ENCODE peak calls at places on chromosomes 5 and 9, in eight cellular contexts. One of them, this sample, is unnamed.

GRCh38 chr9:16214677-16215076 is 655.8 kb downstream of the BNC2 start:
- DNase-seq in astrocyte of the cerebellum: no peak
- DNase-seq in GM12878: no peak
- DNase-seq in astrocyte of the spinal cord: no peak
- DNase-seq in activated B cell treated with CpG ODN at 0.5 μM for 24 hours: no peak
- DNase-seq in natural killer cell: no peak
- DNase-seq in H9: no peak
- DNase-seq in AG04450: no peak
- DNase-seq in this sample: no peak

GRCh38 chr5:39992617-39993203 is 567.9 kb upstream of the DAB2 start:
- DNase-seq in astrocyte of the cerebellum: no peak
- DNase-seq in GM12878: no peak
- DNase-seq in astrocyte of the spinal cord: no peak
- DNase-seq in activated B cell treated with CpG ODN at 0.5 μM for 24 hours: no peak
- DNase-seq in natural killer cell: no peak
- DNase-seq in H9: no peak
- DNase-seq in AG04450: no peak
- DNase-seq in this sample: no peak

GRCh38 chr9:115395511-115396021 is 277.6 kb upstream of the TNC start:
- DNase-seq in astrocyte of the cerebellum: no peak
- DNase-seq in GM12878: no peak
- DNase-seq in astrocyte of the spinal cord: no peak
- DNase-seq in activated B cell treated with CpG ODN at 0.5 μM for 24 hours: no peak
- DNase-seq in natural killer cell: no peak
- DNase-seq in H9: no peak
- DNase-seq in AG04450: peak; percentile 20
- DNase-seq in this sample: no peak

GRCh38 chr9:37455884-37456647 is 9.2 kb downstream of the ZBTB5 start:
- DNase-seq in astrocyte of the cerebellum: no peak
- DNase-seq in GM12878: no peak
- DNase-seq in astrocyte of the spinal cord: no peak
- DNase-seq in activated B cell treated with CpG ODN at 0.5 μM for 24 hours: no peak
- DNase-seq in natural killer cell: no peak
- DNase-seq in H9: no peak
- DNase-seq in AG04450: no peak
- DNase-seq in this sample: no peak

GRCh38 chr5:148913493-148913892 is 87.1 kb downstream of the ADRB2 start:
- DNase-seq in astrocyte of the cerebellum: no peak
- DNase-seq in GM12878: no peak
- DNase-seq in astrocyte of the spinal cord: no peak
- DNase-seq in activated B cell treated with CpG ODN at 0.5 μM for 24 hours: no peak
- DNase-seq in natural killer cell: no peak
- DNase-seq in H9: no peak
- DNase-seq in AG04450: no peak
- DNase-seq in this sample: no peak

GRCh38 chr9:23825143-23825531 is 903 bp downstream of the ELAVL2 start:
- DNase-seq in astrocyte of the cerebellum: no peak
- DNase-seq in GM12878: no peak
- DNase-seq in astrocyte of the spinal cord: no peak
- DNase-seq in activated B cell treated with CpG ODN at 0.5 μM for 24 hours: no peak
- DNase-seq in natural killer cell: no peak
- DNase-seq in H9: peak; percentile 40
- DNase-seq in AG04450: no peak
- DNase-seq in this sample: no peak

GRCh38 chr5:89597878-89598277 is 714.9 kb upstream of the MEF2C start:
- DNase-seq in astrocyte of the cerebellum: no peak
- DNase-seq in GM12878: no peak
- DNase-seq in astrocyte of the spinal cord: no peak
- DNase-seq in activated B cell treated with CpG ODN at 0.5 μM for 24 hours: no peak
- DNase-seq in natural killer cell: no peak
- DNase-seq in H9: no peak
- DNase-seq in AG04450: no peak
- DNase-seq in this sample: no peak

GRCh38 chr5:65338606-65339151 is 143.0 kb downstream of the ADAMTS6 start:
- DNase-seq in astrocyte of the cerebellum: no peak
- DNase-seq in GM12878: no peak
- DNase-seq in astrocyte of the spinal cord: peak; percentile 36
- DNase-seq in activated B cell treated with CpG ODN at 0.5 μM for 24 hours: no peak
- DNase-seq in natural killer cell: no peak
- DNase-seq in H9: peak; percentile 28
- DNase-seq in AG04450: no peak
- DNase-seq in this sample: no peak

GRCh38 chr9:5718296-5719032 is 89.6 kb downstream of the RIC1 start:
- DNase-seq in astrocyte of the cerebellum: no peak
- DNase-seq in GM12878: no peak
- DNase-seq in astrocyte of the spinal cord: peak; percentile 33
- DNase-seq in activated B cell treated with CpG ODN at 0.5 μM for 24 hours: no peak
- DNase-seq in natural killer cell: no peak
- DNase-seq in H9: no peak
- DNase-seq in AG04450: no peak
- DNase-seq in this sample: no peak

GRCh38 chr9:126491256-126491879 is 122.4 kb upstream of the LMX1B start:
- DNase-seq in astrocyte of the cerebellum: peak; percentile 65
- DNase-seq in GM12878: no peak
- DNase-seq in astrocyte of the spinal cord: peak; percentile 68
- DNase-seq in activated B cell treated with CpG ODN at 0.5 μM for 24 hours: no peak
- DNase-seq in natural killer cell: no peak
- DNase-seq in H9: no peak
- DNase-seq in AG04450: peak; percentile 33
- DNase-seq in this sample: no peak

GRCh38 chr9:108994695-108995094 is 18.6 kb downstream of the CTNNAL1 start:
- DNase-seq in astrocyte of the cerebellum: no peak
- DNase-seq in GM12878: no peak
- DNase-seq in astrocyte of the spinal cord: peak; percentile 33
- DNase-seq in activated B cell treated with CpG ODN at 0.5 μM for 24 hours: no peak
- DNase-seq in natural killer cell: no peak
- DNase-seq in H9: no peak
- DNase-seq in AG04450: no peak
- DNase-seq in this sample: peak; percentile 52

GRCh38 chr5:155079698-155080097 is 66.1 kb downstream of the KIF4B start:
- DNase-seq in astrocyte of the cerebellum: no peak
- DNase-seq in GM12878: no peak
- DNase-seq in astrocyte of the spinal cord: no peak
- DNase-seq in activated B cell treated with CpG ODN at 0.5 μM for 24 hours: no peak
- DNase-seq in natural killer cell: no peak
- DNase-seq in H9: no peak
- DNase-seq in AG04450: no peak
- DNase-seq in this sample: no peak

GRCh38 chr9:87269777-87270176 is 227.9 kb upstream of the DAPK1 start:
- DNase-seq in astrocyte of the cerebellum: no peak
- DNase-seq in GM12878: no peak
- DNase-seq in astrocyte of the spinal cord: no peak
- DNase-seq in activated B cell treated with CpG ODN at 0.5 μM for 24 hours: no peak
- DNase-seq in natural killer cell: no peak
- DNase-seq in H9: no peak
- DNase-seq in AG04450: no peak
- DNase-seq in this sample: no peak

GRCh38 chr5:40616791-40617190 is 62.9 kb upstream of the PTGER4 start:
- DNase-seq in astrocyte of the cerebellum: no peak
- DNase-seq in GM12878: no peak
- DNase-seq in astrocyte of the spinal cord: no peak
- DNase-seq in activated B cell treated with CpG ODN at 0.5 μM for 24 hours: no peak
- DNase-seq in natural killer cell: no peak
- DNase-seq in H9: no peak
- DNase-seq in AG04450: no peak
- DNase-seq in this sample: no peak

GRCh38 chr5:82758881-82759280 is 318.3 kb downstream of the TMEM167A start:
- DNase-seq in astrocyte of the cerebellum: no peak
- DNase-seq in GM12878: no peak
- DNase-seq in astrocyte of the spinal cord: no peak
- DNase-seq in activated B cell treated with CpG ODN at 0.5 μM for 24 hours: no peak
- DNase-seq in natural killer cell: no peak
- DNase-seq in H9: no peak
- DNase-seq in AG04450: no peak
- DNase-seq in this sample: no peak

GRCh38 chr5:94847019-94847418 is 228.6 kb downstream of the SLF1 start:
- DNase-seq in astrocyte of the cerebellum: no peak
- DNase-seq in GM12878: no peak
- DNase-seq in astrocyte of the spinal cord: no peak
- DNase-seq in activated B cell treated with CpG ODN at 0.5 μM for 24 hours: no peak
- DNase-seq in natural killer cell: no peak
- DNase-seq in H9: no peak
- DNase-seq in AG04450: no peak
- DNase-seq in this sample: no peak

GRCh38 chr9:81575976-81576375 is 113.4 kb downstream of the TLE1 start:
- DNase-seq in astrocyte of the cerebellum: no peak
- DNase-seq in GM12878: no peak
- DNase-seq in astrocyte of the spinal cord: peak; percentile 47
- DNase-seq in activated B cell treated with CpG ODN at 0.5 μM for 24 hours: no peak
- DNase-seq in natural killer cell: no peak
- DNase-seq in H9: no peak
- DNase-seq in AG04450: peak; percentile 20
- DNase-seq in this sample: no peak

GRCh38 chr5:69414885-69415583 is at the start of gene MARVELD2:
- DNase-seq in astrocyte of the cerebellum: peak; percentile 3
- DNase-seq in GM12878: no peak
- DNase-seq in astrocyte of the spinal cord: peak; percentile 47
- DNase-seq in activated B cell treated with CpG ODN at 0.5 μM for 24 hours: peak; percentile 33
- DNase-seq in natural killer cell: peak; percentile 15
- DNase-seq in H9: peak; percentile 94
- DNase-seq in AG04450: no peak
- DNase-seq in this sample: peak; percentile 47
- TF ChIP-seq CTCF in astrocyte of the cerebellum: peak; percentile 42
- TF ChIP-seq CTCF in GM12878: peak; percentile 41
- TF ChIP-seq CTCF in astrocyte of the spinal cord: peak; percentile 35
- TF ChIP-seq CTCF in activated B cell treated with CpG ODN at 0.5 μM for 24 hours: no peak
- TF ChIP-seq CTCF in natural killer cell: no peak
- TF ChIP-seq CTCF in H9: peak; percentile 54
- TF ChIP-seq CTCF in AG04450: peak; percentile 33
- TF ChIP-seq CTCF in this sample: no peak

GRCh38 chr9:99515087-99515486 is 293.0 kb downstream of the SEC61B start:
- DNase-seq in astrocyte of the cerebellum: no peak
- DNase-seq in GM12878: peak; percentile 35
- DNase-seq in astrocyte of the spinal cord: no peak
- DNase-seq in activated B cell treated with CpG ODN at 0.5 μM for 24 hours: no peak
- DNase-seq in natural killer cell: no peak
- DNase-seq in H9: no peak
- DNase-seq in AG04450: no peak
- DNase-seq in this sample: peak; percentile 75

GRCh38 chr9:99513441-99514112 is 291.5 kb downstream of the SEC61B start:
- DNase-seq in astrocyte of the cerebellum: no peak
- DNase-seq in GM12878: peak; percentile 59
- DNase-seq in astrocyte of the spinal cord: no peak
- DNase-seq in activated B cell treated with CpG ODN at 0.5 μM for 24 hours: peak; percentile 22
- DNase-seq in natural killer cell: no peak
- DNase-seq in H9: no peak
- DNase-seq in AG04450: no peak
- DNase-seq in this sample: no peak

GRCh38 chr9:99509291-99509826 is 287.3 kb downstream of the SEC61B start:
- DNase-seq in astrocyte of the cerebellum: no peak
- DNase-seq in GM12878: no peak
- DNase-seq in astrocyte of the spinal cord: no peak
- DNase-seq in activated B cell treated with CpG ODN at 0.5 μM for 24 hours: no peak
- DNase-seq in natural killer cell: no peak
- DNase-seq in H9: no peak
- DNase-seq in AG04450: no peak
- DNase-seq in this sample: no peak

GRCh38 chr9:99509900-99510299 is 287.8 kb downstream of the SEC61B start:
- DNase-seq in astrocyte of the cerebellum: no peak
- DNase-seq in GM12878: peak; percentile 12
- DNase-seq in astrocyte of the spinal cord: no peak
- DNase-seq in activated B cell treated with CpG ODN at 0.5 μM for 24 hours: no peak
- DNase-seq in natural killer cell: no peak
- DNase-seq in H9: no peak
- DNase-seq in AG04450: no peak
- DNase-seq in this sample: no peak

GRCh38 chr9:99511723-99512122 is 289.6 kb downstream of the SEC61B start:
- DNase-seq in astrocyte of the cerebellum: no peak
- DNase-seq in GM12878: no peak
- DNase-seq in astrocyte of the spinal cord: no peak
- DNase-seq in activated B cell treated with CpG ODN at 0.5 μM for 24 hours: no peak
- DNase-seq in natural killer cell: no peak
- DNase-seq in H9: no peak
- DNase-seq in AG04450: no peak
- DNase-seq in this sample: no peak
- TF ChIP-seq CTCF in astrocyte of the cerebellum: no peak
- TF ChIP-seq CTCF in GM12878: no peak
- TF ChIP-seq CTCF in astrocyte of the spinal cord: no peak
- TF ChIP-seq CTCF in activated B cell treated with CpG ODN at 0.5 μM for 24 hours: no peak
- TF ChIP-seq CTCF in natural killer cell: no peak
- TF ChIP-seq CTCF in H9: peak; percentile 61
- TF ChIP-seq CTCF in AG04450: peak; percentile 24
- TF ChIP-seq CTCF in this sample: no peak

DNA sequence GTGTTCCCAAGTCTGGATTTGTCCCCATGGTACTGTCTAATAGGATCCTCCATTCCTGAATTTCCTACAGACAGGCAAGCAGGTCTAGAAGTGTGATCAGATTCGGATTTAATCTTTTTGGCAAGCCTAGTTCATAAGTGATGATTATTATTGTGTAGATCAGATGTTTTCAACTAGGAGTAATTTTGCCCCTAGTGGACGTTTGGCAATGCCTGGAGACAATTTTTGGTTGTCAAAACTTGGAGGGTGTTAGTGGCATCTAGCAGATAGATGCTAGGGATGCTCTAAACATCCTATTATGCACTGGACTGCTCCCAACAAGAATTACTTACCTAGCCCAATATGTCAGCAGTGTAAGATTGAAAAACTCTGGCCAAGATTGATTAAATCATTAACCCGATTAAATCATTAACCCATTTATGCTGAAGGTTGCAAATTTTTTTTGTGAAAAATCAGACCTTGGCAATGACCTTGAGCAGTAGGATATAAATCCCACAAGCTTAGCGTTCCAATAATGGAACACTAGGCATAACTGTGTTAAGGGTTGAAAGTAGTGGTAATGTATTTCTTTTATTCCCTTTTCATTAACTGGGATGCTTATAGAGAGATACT is 28.2 kb downstream of the TCERG1 start:
- DNase-seq in astrocyte of the cerebellum: no peak
- DNase-seq in GM12878: no peak
- DNase-seq in astrocyte of the spinal cord: no peak
- DNase-seq in activated B cell treated with CpG ODN at 0.5 μM for 24 hours: no peak
- DNase-seq in natural killer cell: no peak
- DNase-seq in H9: no peak
- DNase-seq in AG04450: no peak
- DNase-seq in this sample: no peak
- TF ChIP-seq CTCF in astrocyte of the cerebellum: peak; percentile 36
- TF ChIP-seq CTCF in GM12878: no peak
- TF ChIP-seq CTCF in astrocyte of the spinal cord: peak; percentile 31
- TF ChIP-seq CTCF in activated B cell treated with CpG ODN at 0.5 μM for 24 hours: no peak
- TF ChIP-seq CTCF in natural killer cell: no peak
- TF ChIP-seq CTCF in H9: peak; percentile 47
- TF ChIP-seq CTCF in AG04450: peak; percentile 39
- TF ChIP-seq CTCF in this sample: no peak

DNA sequence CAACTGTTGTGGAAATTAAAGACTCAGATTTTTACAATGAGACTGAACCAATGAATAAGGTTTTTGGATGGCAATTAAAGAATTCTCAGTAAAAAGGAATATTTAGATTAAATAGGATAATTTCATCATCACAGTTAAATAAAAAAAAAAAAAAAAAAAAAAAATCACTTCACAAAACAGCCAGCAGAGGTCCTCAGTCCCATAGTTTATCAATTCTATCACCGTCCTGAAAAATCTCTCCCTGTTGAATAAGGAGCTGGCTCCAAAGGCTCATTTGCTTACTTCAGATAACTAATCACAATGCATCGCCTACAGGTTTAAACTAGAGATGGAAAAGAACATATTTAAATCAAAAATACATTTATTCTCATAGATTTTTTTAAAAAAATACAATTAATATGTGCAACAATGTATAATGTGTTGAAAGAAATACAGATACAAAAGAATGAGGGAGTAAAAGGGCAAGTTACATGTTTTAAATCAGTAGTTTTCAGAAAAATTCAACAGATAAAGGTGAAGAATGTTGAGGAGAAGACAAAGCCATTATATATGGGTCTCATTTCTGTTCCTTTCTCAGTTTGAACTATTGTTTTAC is 175.8 kb upstream of the CHD1 start:
- DNase-seq in astrocyte of the cerebellum: peak; percentile 27
- DNase-seq in GM12878: no peak
- DNase-seq in astrocyte of the spinal cord: peak; percentile 53
- DNase-seq in activated B cell treated with CpG ODN at 0.5 μM for 24 hours: no peak
- DNase-seq in natural killer cell: no peak
- DNase-seq in H9: no peak
- DNase-seq in AG04450: peak; percentile 2
- DNase-seq in this sample: no peak
- TF ChIP-seq CTCF in astrocyte of the cerebellum: peak; percentile 52
- TF ChIP-seq CTCF in GM12878: peak; percentile 54
- TF ChIP-seq CTCF in astrocyte of the spinal cord: peak; percentile 49
- TF ChIP-seq CTCF in activated B cell treated with CpG ODN at 0.5 μM for 24 hours: no peak
- TF ChIP-seq CTCF in natural killer cell: peak; percentile 80
- TF ChIP-seq CTCF in H9: peak; percentile 75
- TF ChIP-seq CTCF in AG04450: peak; percentile 60
- TF ChIP-seq CTCF in this sample: peak; percentile 83

This sample was measured in CD14-positive monocyte.